ENCODE peak calls at places on chromosomes 3 and 15, in nine cellular contexts. H is stimulated activated naive CD4-positive, alpha-beta T cell treated with Interleukin-2 at 50 U/mL for 16 hours; I is RCC 7860; U is activated CD4-positive, alpha-beta T cell treated with anti-CD3 and anti-CD28 coated beads, Interleukin-2, amount 10 ng/mL, durations not matched to agents 24 days and 14 days; P is aorta; Y is AG10803; R is GM23338; B is Right ventricle myocardium superior; W is CD8-positive, alpha-beta memory T cell. K is an unnamed sample.

GRCh38 chr3:46490338-46491084 is 7.3 kb upstream of the RTP3 start:
- DNase-seq in P (no peak), Y (no peak), U (no peak), I (no peak), H (no peak), B (no peak), R (no peak), W (no peak), K (no peak)

GRCh38 chr3:175163686-175164085 is 304.6 kb downstream of the NAALADL2 start:
- DNase-seq in I (no peak), H (no peak), U (no peak), R (no peak), W (no peak), B (no peak), P (no peak), Y (peak; percentile 0), K (no peak)

GRCh38 chr15:92937880-92938279 is 37.8 kb downstream of the CHD2 start:
- DNase-seq in U (no peak), H (no peak), Y (no peak), P (no peak), I (no peak), B (no peak), R (no peak), W (no peak), K (no peak)

GRCh38 chr3:6928064-6928463 is 67.1 kb downstream of the GRM7 start:
- DNase-seq in P (no peak), H (no peak), B (no peak), I (no peak), R (no peak), W (no peak), U (no peak), Y (no peak), K (no peak)

GRCh38 chr15:65302061-65302460 is 2.4 kb upstream of the RNU5B-1 start:
- DNase-seq in B (no peak), U (no peak), W (no peak), Y (no peak), P (no peak), R (no peak), I (no peak), H (no peak), K (no peak)

GRCh38 chr3:194512895-194513601 is 26.2 kb upstream of the ATP13A3 start:
- DNase-seq in B (no peak), W (no peak), H (no peak), Y (no peak), P (no peak), R (no peak), U (no peak), I (no peak), K (no peak)

GRCh38 chr3:180383332-180384020 is 218.5 kb upstream of the TTC14 start:
- DNase-seq in B (no peak), U (no peak), Y (peak; percentile 25), I (peak; percentile 21), P (no peak), H (no peak), W (no peak), R (no peak), K (no peak)

GRCh38 chr15:63497642-63498100 is 6.7 kb upstream of the USP3 start:
- DNase-seq in W (peak; percentile 72), I (no peak), U (peak; percentile 88), P (peak; percentile 69), Y (no peak), B (peak; percentile 71), R (no peak), H (peak; percentile 57), K (peak; percentile 68)

GRCh38 chr15:63915209-63915887 is 81.6 kb upstream of the HERC1 start:
- DNase-seq in U (no peak), Y (peak; percentile 11), P (no peak), W (no peak), R (no peak), I (no peak), B (no peak), H (no peak), K (no peak)

GRCh38 chr3:106299300-106300098 is 430.7 kb upstream of the CBLB start:
- DNase-seq in B (no peak), R (no peak), Y (peak; percentile 60), W (no peak), P (no peak), U (peak; percentile 69), I (no peak), H (no peak), K (no peak)

GRCh38 chr3:187848396-187848795 is 103.1 kb upstream of the BCL6 start:
- DNase-seq in P (no peak), U (no peak), W (no peak), R (no peak), H (no peak), B (no peak), I (no peak), Y (no peak), K (no peak)

GRCh38 chr3:39191103-39191502 is 1.3 kb downstream of the XIRP1 start:
- DNase-seq in U (peak; percentile 62), H (no peak), P (no peak), I (no peak), R (no peak), W (no peak), Y (peak; percentile 22), B (no peak), K (no peak)

GRCh38 chr3:30631237-30631961 is 25.0 kb downstream of the TGFBR2 start:
- DNase-seq in R (no peak), U (peak; percentile 87), Y (no peak), I (no peak), B (no peak), P (no peak), H (peak; percentile 47), W (no peak), K (peak; percentile 41)

GRCh38 chr15:98077186-98077585 is 116.7 kb downstream of the ARRDC4 start:
- DNase-seq in B (peak; percentile 51), Y (peak; percentile 62), U (no peak), P (peak; percentile 62), R (no peak), W (no peak), I (no peak), H (no peak), K (no peak)

GRCh38 chr15:23857028-23857641 is 170.0 kb upstream of the NDN start:
- DNase-seq in H (no peak), R (peak; percentile 91), Y (peak; percentile 18), P (no peak), B (no peak), I (no peak), U (no peak), W (no peak), K (no peak)

GRCh38 chr3:147237991-147238390 is 168.4 kb downstream of the ZIC4 start:
- DNase-seq in U (no peak), R (no peak), H (no peak), B (no peak), P (no peak), I (no peak), W (no peak), Y (no peak), K (no peak)

GRCh38 chr3:13420051-13420816 is at the start of gene NUP210:
- DNase-seq in I (no peak), R (peak; percentile 86), U (peak; percentile 91), H (peak; percentile 50), P (no peak), Y (no peak), W (peak; percentile 49), B (peak; percentile 51), K (no peak)

GRCh38 chr3:174125267-174125844 is 727.8 kb downstream of the NLGN1 start:
- DNase-seq in I (no peak), B (no peak), W (no peak), Y (peak; percentile 61), H (no peak), R (peak; percentile 76), U (no peak), P (no peak), K (no peak)

GRCh38 chr3:118802325-118803095 is 232.1 kb downstream of the IGSF11 start:
- DNase-seq in R (no peak), I (no peak), U (no peak), P (no peak), H (no peak), Y (no peak), B (no peak), W (no peak), K (no peak)

GRCh38 chr3:170007031-170007663 is 30.6 kb upstream of the GPR160 start:
- DNase-seq in B (no peak), P (no peak), I (no peak), W (no peak), U (peak; percentile 82), R (no peak), Y (peak; percentile 76), H (no peak), K (peak; percentile 3)

GRCh38 chr3:34239287-34239686 is 440.9 kb downstream of the PDCD6IP start:
- DNase-seq in U (no peak), R (no peak), B (no peak), P (no peak), Y (no peak), W (no peak), H (no peak), I (no peak), K (no peak)

GRCh38 chr3:75906555-75907112 is 121.3 kb upstream of the ZNF717 start:
- DNase-seq in H (no peak), I (no peak), B (no peak), Y (peak; percentile 0), U (no peak), W (no peak), P (peak; percentile 37), R (peak; percentile 92), K (no peak)

GRCh38 chr3:177665122-177665808 is 468.0 kb upstream of the TBL1XR1 start:
- DNase-seq in P (no peak), R (no peak), Y (peak; percentile 66), U (no peak), B (no peak), H (no peak), I (no peak), W (no peak), K (no peak)